ENCODE peak calls at places on chromosomes 7 and 10, in seven cellular contexts. T is A673; Y is transverse colon; S is endothelial cell; N is stomach; L is NCI-H2171 treated with DMSO at 0.1 percent for 48 hours; E is stimulated activated CD8-positive, alpha-beta memory T cell treated with anti-CD3 and anti-CD28 coated beads, Interleukin-12 subunit alpha, Interleukin-12 subunit beta, amount 100 ng/mL, for 4 hours. K is an unnamed sample.

GRCh38 chr7:22109761-22110160 is 164.1 kb upstream of the CDCA7L start:
- DNase-seq in T (peak; percentile 62), Y (peak; percentile 28), S (peak; percentile 45), N (peak; percentile 51), L (no peak), E (no peak), K (peak; percentile 7)

GRCh38 chr7:35596061-35596460 is 98.9 kb downstream of the HERPUD2 start:
- DNase-seq in T (peak; percentile 93), Y (no peak), S (no peak), N (no peak), L (no peak), E (no peak), K (no peak)

GRCh38 chr7:77667459-77668090 is 28.7 kb upstream of the RSBN1L start:
- DNase-seq in T (no peak), Y (peak; percentile 35), S (no peak), N (no peak), L (no peak), E (no peak), K (no peak)

GRCh38 chr7:74627699-74628411 is 29.7 kb upstream of the GTF2I start:
- DNase-seq in T (peak; percentile 71), Y (peak; percentile 66), S (no peak), N (no peak), L (peak; percentile 98), E (no peak), K (peak; percentile 86)

GRCh38 chr10:124351481-124352220 is 67.1 kb downstream of the OAT start:
- DNase-seq in T (no peak), Y (no peak), S (no peak), N (peak; percentile 34), L (no peak), E (no peak), K (no peak)

GRCh38 chr7:3682028-3682712 is 381.1 kb downstream of the SDK1 start:
- DNase-seq in T (no peak), Y (no peak), S (no peak), N (no peak), L (no peak), E (no peak), K (no peak)

GRCh38 chr10:114519306-114519669 is 115.0 kb upstream of the AFAP1L2 start:
- DNase-seq in T (no peak), Y (peak; percentile 90), S (no peak), N (peak; percentile 90), L (no peak), E (no peak), K (no peak)

GRCh38 chr7:469591-469961 is 50.1 kb downstream of the PDGFA start:
- DNase-seq in T (no peak), Y (peak; percentile 4), S (no peak), N (no peak), L (no peak), E (no peak), K (no peak)

GRCh38 chr10:70296406-70296899 is 12.6 kb upstream of the NPFFR1 start:
- DNase-seq in T (no peak), Y (peak; percentile 66), S (no peak), N (peak; percentile 71), L (no peak), E (no peak), K (no peak)

GRCh38 chr7:80439894-80440811 is 71.7 kb downstream of the GNAT3 start:
- DNase-seq in T (peak; percentile 96), Y (no peak), S (no peak), N (no peak), L (no peak), E (no peak), K (no peak)

GRCh38 chr10:1475095-1475583 is 262.2 kb downstream of the ADARB2 start:
- DNase-seq in T (no peak), Y (no peak), S (no peak), N (no peak), L (no peak), E (no peak), K (no peak)

GRCh38 chr7:113217314-113217713 is 99.0 kb upstream of the SMIM30 start:
- DNase-seq in T (peak; percentile 3), Y (no peak), S (no peak), N (no peak), L (no peak), E (no peak), K (peak; percentile 29)

GRCh38 chr10:14584643-14585042 is 190.1 kb downstream of the FAM107B start:
- DNase-seq in T (no peak), Y (no peak), S (no peak), N (peak; percentile 59), L (no peak), E (no peak), K (no peak)

GRCh38 chr10:5905854-5906507 is 15.9 kb downstream of the FBH1 start:
- DNase-seq in T (no peak), Y (peak; percentile 30), S (peak; percentile 15), N (peak; percentile 28), L (no peak), E (no peak), K (no peak)

GRCh38 chr10:116082762-116083161 is 190.2 kb downstream of the GFRA1 start:
- DNase-seq in T (no peak), Y (no peak), S (no peak), N (no peak), L (no peak), E (no peak), K (no peak)

GRCh38 chr7:157009170-157009777 is 1.2 kb downstream of the MNX1 start:
- DNase-seq in T (no peak), Y (peak; percentile 67), S (no peak), N (peak; percentile 59), L (no peak), E (no peak), K (peak; percentile 26)

GRCh38 chr7:133051066-133051465 is 30.8 kb downstream of the CHCHD3 start:
- DNase-seq in T (no peak), Y (no peak), S (no peak), N (no peak), L (peak; percentile 74), E (no peak), K (peak; percentile 35)

GRCh38 chr7:47371733-47372368 is 210.1 kb downstream of the TNS3 start:
- DNase-seq in T (peak; percentile 26), Y (peak; percentile 92), S (no peak), N (peak; percentile 94), L (peak; percentile 27), E (no peak), K (peak; percentile 94)

GRCh38 chr10:31607481-31607880 is 288.5 kb downstream of the ZEB1 start:
- DNase-seq in T (no peak), Y (no peak), S (no peak), N (no peak), L (no peak), E (no peak), K (no peak)

GRCh38 chr10:120457431-120458172 is 575 bp downstream of the PLPP4 start:
- DNase-seq in T (no peak), Y (no peak), S (no peak), N (no peak), L (no peak), E (no peak), K (no peak)

GRCh38 chr10:123143825-123144168 is 4.1 kb upstream of the HMX2 start:
- DNase-seq in T (no peak), Y (no peak), S (no peak), N (no peak), L (no peak), E (no peak), K (no peak)

GRCh38 chr10:122121059-122121458 is 132.1 kb downstream of the TACC2 start:
- DNase-seq in T (no peak), Y (no peak), S (no peak), N (peak; percentile 41), L (no peak), E (no peak), K (peak; percentile 63)

GRCh38 chr10:43823237-43823605 is 174.5 kb upstream of the ZNF32 start:
- DNase-seq in T (no peak), Y (no peak), S (no peak), N (no peak), L (no peak), E (no peak), K (no peak)

GRCh38 chr10:110074986-110075664 is 67.3 kb downstream of the ADD3 start:
- DNase-seq in T (peak; percentile 73), Y (no peak), S (no peak), N (no peak), L (peak; percentile 33), E (no peak), K (no peak)

GRCh38 chr7:81447351-81447952 is 322.4 kb downstream of the HGF start:
- DNase-seq in T (peak; percentile 69), Y (peak; percentile 16), S (peak; percentile 21), N (no peak), L (peak; percentile 76), E (no peak), K (peak; percentile 49)

GRCh38 chr10:125264091-125264490 is 103.7 kb upstream of the CTBP2 start:
- DNase-seq in T (no peak), Y (no peak), S (no peak), N (no peak), L (no peak), E (no peak), K (no peak)

K was measured in NCI-H345.